ENCODE peak calls at places on chromosomes 5 and 9, in ten cellular contexts. S is activated CD8-positive, alpha-beta memory T cell treated with anti-CD3 and anti-CD28 coated beads, Interleukin-2, amount 50 U/mL, for 48 hours; G is posterior vena cava; Z is posterior cingulate gyrus; Y is NCI-H774; H is mesenchymal stem cell; E is naive thymus-derived CD4-positive, alpha-beta T cell; A is left colon; K is uterus; F is fibroblast of lung. T is an unnamed sample.

GRCh38 chr9:117412841-117413240 is 2.0 kb downstream of the ASTN2 start:
- DNase-seq in S (no peak), G (no peak), Z (no peak), Y (peak), H (no peak), E (no peak), A (no peak), K (no peak), F (no peak), T (no peak)

GRCh38 chr9:101387871-101388506 is 3.2 kb upstream of the BAAT start:
- DNase-seq in S (no peak), G (no peak), Z (no peak), Y (peak), H (peak), E (no peak), A (no peak), K (no peak), F (peak), T (no peak)

GRCh38 chr5:35438288-35438687 is 179.4 kb upstream of the SPEF2 start:
- DNase-seq in S (no peak), G (no peak), Z (no peak), Y (no peak), H (no peak), E (no peak), A (no peak), K (no peak), F (peak), T (no peak)

GRCh38 chr9:130239741-130240241 is 25.8 kb upstream of the HMCN2 start:
- DNase-seq in S (peak), G (peak), Z (no peak), Y (no peak), H (no peak), E (no peak), A (no peak), K (no peak), F (peak), T (no peak)

GRCh38 chr5:151006704-151007334 is 13.6 kb upstream of the GPX3 start:
- DNase-seq in S (no peak), G (peak), Z (no peak), Y (no peak), H (no peak), E (no peak), A (no peak), K (no peak), F (no peak), T (no peak)

GRCh38 chr5:73558950-73559349 is 6.5 kb downstream of the ANKRA2 start:
- DNase-seq in S (no peak), G (no peak), Z (no peak), Y (no peak), H (no peak), E (no peak), A (no peak), K (no peak), F (no peak), T (no peak)

GRCh38 chr9:87771251-87772006 is 45.5 kb downstream of the CTSL start:
- DNase-seq in S (no peak), G (no peak), Z (no peak), Y (no peak), H (no peak), E (no peak), A (no peak), K (no peak), F (no peak), T (no peak)

GRCh38 chr5:464446-464842 is 21.5 kb downstream of the EXOC3 start:
- DNase-seq in S (no peak), G (no peak), Z (no peak), Y (no peak), H (no peak), E (no peak), A (peak), K (peak), F (no peak), T (no peak)

GRCh38 chr9:123424552-123425225 is 68.7 kb downstream of the CRB2 start:
- DNase-seq in S (no peak), G (no peak), Z (no peak), Y (no peak), H (no peak), E (no peak), A (no peak), K (no peak), F (no peak), T (no peak)

GRCh38 chr9:129868571-129869486 is 33.6 kb downstream of the USP20 start:
- DNase-seq in S (peak), G (peak), Z (no peak), Y (no peak), H (no peak), E (peak), A (no peak), K (no peak), F (no peak), T (no peak)

GRCh38 chr5:95284512-95285405 is at the start of gene MCTP1:
- DNase-seq in S (peak), G (no peak), Z (no peak), Y (no peak), H (peak), E (no peak), A (no peak), K (no peak), F (peak), T (peak)

GRCh38 chr5:58153255-58153654 is 306.6 kb downstream of the PLK2 start:
- DNase-seq in S (no peak), G (no peak), Z (no peak), Y (no peak), H (no peak), E (no peak), A (no peak), K (no peak), F (peak), T (no peak)

GRCh38 chr5:102815084-102815483 is 60.0 kb downstream of the PAM start:
- DNase-seq in S (no peak), G (no peak), Z (no peak), Y (no peak), H (no peak), E (no peak), A (no peak), K (no peak), F (no peak), T (no peak)

GRCh38 chr5:32542216-32543059 is 42.9 kb upstream of the SUB1 start:
- DNase-seq in S (no peak), G (no peak), Z (no peak), Y (no peak), H (peak), E (no peak), A (no peak), K (no peak), F (peak), T (no peak)

GRCh38 chr5:84680908-84681307 is 296.2 kb upstream of the EDIL3 start:
- DNase-seq in S (no peak), G (no peak), Z (no peak), Y (no peak), H (no peak), E (no peak), A (no peak), K (no peak), F (no peak), T (no peak)

GRCh38 chr5:103041071-103041676 is 78.8 kb downstream of the GIN1 start:
- DNase-seq in S (no peak), G (no peak), Z (no peak), Y (peak), H (peak), E (no peak), A (no peak), K (no peak), F (peak), T (peak)

GRCh38 chr9:124502711-124503702 is 4.2 kb downstream of the NR5A1 start:
- DNase-seq in S (no peak), G (no peak), Z (no peak), Y (no peak), H (no peak), E (no peak), A (no peak), K (no peak), F (no peak), T (no peak)

GRCh38 chr5:79436224-79436623 is 77.7 kb downstream of the HOMER1 start:
- DNase-seq in S (no peak), G (no peak), Z (no peak), Y (no peak), H (peak), E (no peak), A (no peak), K (no peak), F (peak), T (no peak)

GRCh38 chr5:82720213-82720612 is 357.0 kb downstream of the TMEM167A start:
- DNase-seq in S (no peak), G (no peak), Z (no peak), Y (no peak), H (no peak), E (no peak), A (no peak), K (no peak), F (no peak), T (no peak)

GRCh38 chr5:88942967-88943291 is 59.9 kb upstream of the MEF2C start:
- DNase-seq in S (no peak), G (no peak), Z (no peak), Y (no peak), H (no peak), E (no peak), A (no peak), K (no peak), F (no peak), T (no peak)

GRCh38 chr9:32832354-32832753 is 49.0 kb downstream of the TMEM215 start:
- DNase-seq in S (no peak), G (no peak), Z (no peak), Y (no peak), H (no peak), E (no peak), A (no peak), K (no peak), F (no peak), T (no peak)

GRCh38 chr5:160240350-160240749 is 11.0 kb downstream of the FABP6 start:
- DNase-seq in S (no peak), G (no peak), Z (no peak), Y (no peak), H (no peak), E (no peak), A (no peak), K (no peak), F (no peak), T (no peak)

T was measured in C1 segment of cervical spinal cord.